ENCODE peak calls at places on chromosomes 1 and 21, in ten cellular contexts. J is suprapubic skin; V is thoracic aorta; U is neural progenitor cell; R is uterus; F is pancreas; X is fibroblast of lung; T is tibial artery; G is left ventricle myocardium inferior; H is CD8-positive, alpha-beta memory T cell. A is an unnamed sample.

GRCh38 chr1:220741825-220742224 is 6.3 kb upstream of the MTARC2 start:
- DNase-seq in G (no peak), X (no peak), R (no peak), U (no peak), J (no peak), H (no peak), F (no peak), T (no peak), V (no peak), A (no peak)

GRCh38 chr1:202802998-202803932 is 5.0 kb downstream of the KDM5B start:
- DNase-seq in G (no peak), V (no peak), U (no peak), X (peak), F (no peak), J (no peak), H (no peak), R (no peak), T (peak), A (no peak)

GRCh38 chr1:149936992-149937705 is 470 bp upstream of the MTMR11 start:
- DNase-seq in T (no peak), F (no peak), X (peak), V (no peak), G (no peak), H (no peak), R (no peak), J (no peak), U (no peak), A (no peak)

GRCh38 chr1:46053734-46054133 is 78.7 kb downstream of the PIK3R3 start:
- DNase-seq in U (no peak), V (no peak), G (no peak), F (no peak), R (no peak), X (no peak), H (no peak), T (no peak), J (no peak), A (no peak)

GRCh38 chr1:45621895-45622266 is 2.0 kb downstream of the CCDC17 start:
- DNase-seq in J (no peak), T (no peak), R (no peak), H (no peak), F (no peak), V (no peak), U (no peak), X (no peak), G (no peak), A (no peak)

GRCh38 chr1:102550729-102551384 is 554.1 kb upstream of the OLFM3 start:
- DNase-seq in G (no peak), H (no peak), F (no peak), R (no peak), J (no peak), X (no peak), T (no peak), U (peak), V (no peak), A (no peak)

GRCh38 chr1:97243973-97244560 is 522.5 kb downstream of the PTBP2 start:
- DNase-seq in G (no peak), J (no peak), V (no peak), U (peak), R (no peak), H (no peak), X (peak), F (no peak), T (no peak), A (no peak)

GRCh38 chr1:212236664-212237220 is 48.5 kb upstream of the PPP2R5A start:
- DNase-seq in R (no peak), U (no peak), J (no peak), V (no peak), T (no peak), F (no peak), X (no peak), G (no peak), H (no peak), A (no peak)

GRCh38 chr1:64861611-64862010 is 104.7 kb downstream of the JAK1 start:
- DNase-seq in F (no peak), R (no peak), X (peak), H (no peak), J (no peak), G (no peak), V (no peak), T (no peak), U (peak), A (no peak)

GRCh38 chr1:156319664-156320063 is 18.4 kb downstream of the CCT3 start:
- DNase-seq in G (no peak), J (peak), T (no peak), X (peak), F (no peak), U (no peak), R (no peak), V (no peak), H (no peak), A (no peak)

GRCh38 chr1:19342077-19342775 is 30.1 kb downstream of the SLC66A1 start:
- DNase-seq in F (no peak), V (no peak), R (no peak), U (no peak), H (no peak), X (peak), G (peak), J (no peak), T (no peak), A (no peak)

GRCh38 chr1:33661791-33662190 is 189.3 kb downstream of the ZSCAN20 start:
- DNase-seq in H (no peak), F (no peak), T (no peak), U (no peak), V (no peak), J (no peak), G (no peak), R (no peak), X (no peak), A (no peak)

GRCh38 chr1:22317920-22318243 is 133.8 kb upstream of the ZBTB40 start:
- DNase-seq in H (no peak), T (no peak), F (no peak), V (no peak), U (no peak), X (no peak), G (no peak), J (no peak), R (no peak), A (no peak)

GRCh38 chr1:208538078-208538477 is 293.9 kb upstream of the PLXNA2 start:
- DNase-seq in T (no peak), G (no peak), V (no peak), U (no peak), R (no peak), H (no peak), X (no peak), J (no peak), F (no peak), A (no peak)

GRCh38 chr1:41329662-41330587 is 31.3 kb upstream of the FOXO6 start:
- DNase-seq in H (no peak), G (no peak), R (no peak), T (no peak), V (no peak), J (no peak), F (no peak), X (no peak), U (no peak), A (no peak)

GRCh38 chr1:56972971-56973370 is 7.2 kb upstream of the C8B start:
- DNase-seq in R (no peak), U (no peak), H (no peak), V (no peak), F (no peak), J (no peak), X (no peak), G (no peak), T (no peak), A (no peak)

GRCh38 chr21:46188226-46189212 is 4.3 kb upstream of the SPATC1L start:
- DNase-seq in V (no peak), H (peak), X (peak), G (peak), T (no peak), J (no peak), U (no peak), F (no peak), R (peak), A (no peak)

GRCh38 chr1:189567890-189568289 is 909.8 kb downstream of the BRINP3 start:
- DNase-seq in H (no peak), X (no peak), V (no peak), T (no peak), U (no peak), G (no peak), F (no peak), R (no peak), J (no peak), A (no peak)

GRCh38 chr1:83860506-83861221 is 138.3 kb downstream of the TTLL7 start:
- DNase-seq in H (peak), F (peak), R (peak), X (peak), J (peak), U (peak), T (peak), V (peak), G (peak), A (peak)

GRCh38 chr1:207423560-207424292 is 30.4 kb upstream of the CR2 start:
- DNase-seq in H (no peak), X (no peak), R (no peak), U (peak), V (no peak), G (no peak), F (no peak), T (no peak), J (no peak), A (no peak)

GRCh38 chr21:42219606-42220137 is 732 bp downstream of the ABCG1 start:
- DNase-seq in X (no peak), F (no peak), U (peak), R (no peak), G (peak), J (peak), V (no peak), T (no peak), H (peak), A (no peak)

GRCh38 chr1:22536506-22536905 is 26.8 kb upstream of the EPHA8 start:
- DNase-seq in G (no peak), R (no peak), H (no peak), V (no peak), U (no peak), X (peak), T (no peak), F (no peak), J (no peak), A (no peak)

GRCh38 chr1:109885589-109885988 is 25.1 kb upstream of the CSF1 start:
- DNase-seq in G (no peak), V (no peak), R (no peak), U (no peak), J (no peak), F (no peak), T (no peak), X (no peak), H (no peak), A (no peak)

GRCh38 chr1:234722904-234723588 is 113.1 kb upstream of the IRF2BP2 start:
- DNase-seq in H (peak), G (peak), V (peak), J (peak), U (no peak), T (peak), R (peak), F (peak), X (peak), A (no peak)

GRCh38 chr1:38064232-38064903 is 17.8 kb upstream of the POU3F1 start:
- DNase-seq in X (peak), F (no peak), R (no peak), U (peak), V (no peak), G (no peak), T (no peak), H (no peak), J (no peak), A (no peak)

GRCh38 chr1:81800741-81801031 is at the start of gene ADGRL2:
- DNase-seq in T (no peak), X (no peak), J (peak), U (no peak), H (no peak), G (no peak), R (no peak), V (no peak), F (peak), A (no peak)

GRCh38 chr1:17948594-17948993 is 159.0 kb upstream of the IGSF21 start:
- DNase-seq in F (no peak), T (no peak), H (no peak), X (no peak), U (peak), V (no peak), G (no peak), J (no peak), R (no peak), A (no peak)

GRCh38 chr21:26572668-26573381 is at the start of gene CYYR1:
- DNase-seq in U (peak), T (no peak), J (no peak), R (no peak), F (peak), V (no peak), G (peak), X (peak), H (no peak), A (no peak)

DNA sequence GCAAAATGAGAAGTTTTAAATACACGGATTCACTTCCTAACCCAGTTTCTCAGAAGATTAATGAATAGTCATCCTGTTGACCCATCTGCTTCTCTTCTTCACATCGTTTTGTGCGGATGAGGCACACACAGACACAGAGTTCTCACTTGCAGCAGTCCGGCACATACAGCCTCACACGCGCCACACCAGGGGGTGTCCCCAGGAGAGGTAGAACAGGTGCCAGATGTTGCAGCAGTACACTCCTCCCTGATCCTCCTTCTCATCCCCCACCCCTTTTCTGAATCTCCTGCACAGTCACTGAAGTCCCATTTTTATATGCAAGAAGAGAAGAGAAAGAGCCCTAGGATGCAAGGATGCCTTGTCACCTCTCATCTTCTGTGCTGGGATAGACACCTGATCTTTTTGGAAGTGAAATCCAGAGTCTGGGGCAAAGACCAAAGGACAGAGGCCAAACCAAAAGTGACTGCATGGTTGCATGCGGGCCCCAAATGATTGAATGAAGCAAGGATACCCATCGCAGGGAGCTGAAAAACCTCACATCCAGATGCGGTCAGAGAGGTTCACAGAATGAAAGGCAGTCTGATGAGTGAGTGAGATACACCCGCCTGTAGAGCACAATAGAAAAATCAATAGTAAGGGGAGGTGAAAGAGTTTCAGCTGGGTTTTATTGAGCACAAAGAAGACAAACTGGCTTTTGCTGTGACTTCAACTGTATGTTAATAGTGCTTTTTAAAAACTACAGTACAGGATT is 28.8 kb downstream of the PBX1 start:
- DNase-seq in G (no peak), X (no peak), U (peak), F (no peak), V (no peak), R (no peak), H (no peak), J (no peak), T (no peak), A (no peak)
- H3K27ac ChIP-seq in G (peak), X (no peak), U (peak), F (peak), V (peak), R (peak), H (no peak), J (no peak), T (peak), A (no peak)

GRCh38 chr1:43056460-43056859 is 97.8 kb upstream of the SLC2A1 start:
- DNase-seq in H (no peak), G (no peak), U (no peak), X (no peak), V (no peak), J (no peak), T (no peak), R (no peak), F (no peak), A (no peak)
- H3K27ac ChIP-seq in H (no peak), G (no peak), U (no peak), X (no peak), V (no peak), J (no peak), T (no peak), R (peak), F (no peak), A (no peak)

GRCh38 chr1:6517435-6517851 is 26.0 kb upstream of the PLEKHG5 start:
- DNase-seq in H (no peak), U (no peak), J (no peak), G (no peak), V (no peak), T (no peak), R (no peak), F (peak), X (no peak), A (no peak)
- H3K27ac ChIP-seq in H (no peak), U (no peak), J (no peak), G (no peak), V (no peak), T (no peak), R (no peak), F (no peak), X (no peak), A (no peak)

DNA sequence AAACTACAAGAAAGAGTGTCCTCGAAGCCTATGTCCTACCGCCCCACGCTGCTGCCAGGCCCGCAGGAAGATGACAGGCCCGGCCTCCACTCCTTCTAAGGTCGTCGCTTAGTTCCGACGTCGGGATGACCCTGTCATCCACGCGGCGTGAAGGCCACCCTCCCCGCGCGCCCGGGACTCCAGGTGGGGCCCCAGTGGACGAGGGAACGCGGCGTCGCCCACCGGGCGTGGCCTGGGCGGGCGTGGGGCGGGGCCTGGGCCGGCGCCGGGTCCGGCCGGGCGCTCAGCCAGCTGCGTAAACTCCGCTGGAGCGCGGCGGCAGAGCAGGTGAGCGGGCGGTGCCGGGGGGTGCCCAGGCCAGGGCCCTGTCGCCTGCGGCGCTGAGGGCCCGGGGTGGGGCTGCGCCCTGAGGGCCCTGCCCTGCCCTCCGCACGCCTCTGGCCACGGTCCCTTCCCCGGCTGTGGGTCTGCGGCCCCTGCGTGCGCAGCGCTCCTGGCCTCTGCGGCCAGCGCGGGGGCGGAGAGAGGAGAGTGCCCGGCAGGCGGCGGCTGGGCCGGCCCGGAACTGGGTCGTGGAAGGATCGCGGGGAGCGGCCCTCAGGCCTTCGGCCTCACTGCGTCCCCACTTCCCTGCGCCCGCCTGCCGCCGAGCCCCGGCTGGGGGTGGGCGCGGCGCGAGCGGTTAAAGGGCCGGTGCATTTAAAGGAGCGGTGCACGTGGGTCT is at the start of gene PSEN2:
- DNase-seq in X (peak), R (peak), F (peak), V (peak), H (peak), G (peak), T (peak), U (peak), J (peak), A (no peak)
- H3K27ac ChIP-seq in X (peak), R (peak), F (peak), V (peak), H (peak), G (peak), T (peak), U (no peak), J (peak), A (peak)

GRCh38 chr1:227191607-227192006 is 126.7 kb downstream of the CDC42BPA start:
- DNase-seq in T (no peak), J (no peak), G (no peak), F (no peak), H (no peak), R (no peak), U (no peak), X (no peak), V (no peak), A (no peak)
- H3K27ac ChIP-seq in T (no peak), J (no peak), G (no peak), F (no peak), H (no peak), R (no peak), U (no peak), X (peak), V (no peak), A (no peak)

A was measured in substantia nigra.